ENCODE peak calls at places on chromosomes 12 and 14, in four cellular contexts. One of them, this sample, is unnamed.
A peak's percentile ranks its signal among the peaks of the same experiment; 100 is the strongest.

GRCh38 chr12:64468966-64469365 is 17.0 kb downstream of the TBK1 start:
- DNase-seq in IMR-90: no peak
- DNase-seq in testis: no peak
- DNase-seq in stomach: no peak
- DNase-seq in this sample: no peak

GRCh38 chr14:96281486-96281885 is 25.5 kb downstream of the BDKRB1 start:
- DNase-seq in stomach: no peak
- DNase-seq in testis: no peak
- DNase-seq in IMR-90: peak; percentile 17
- DNase-seq in this sample: no peak

GRCh38 chr12:62522984-62523383 is 56.4 kb downstream of the MON2 start:
- DNase-seq in IMR-90: peak; percentile 15
- DNase-seq in stomach: no peak
- DNase-seq in testis: no peak
- DNase-seq in this sample: no peak

GRCh38 chr12:108605000-108605689 is 7.3 kb upstream of the TMEM119 start:
- DNase-seq in testis: no peak
- DNase-seq in IMR-90: no peak
- DNase-seq in stomach: no peak
- DNase-seq in this sample: peak; percentile 83

GRCh38 chr12:109157986-109158385 is 41.6 kb downstream of the ACACB start:
- DNase-seq in testis: no peak
- DNase-seq in stomach: no peak
- DNase-seq in IMR-90: no peak
- DNase-seq in this sample: no peak

GRCh38 chr14:53683229-53683628 is 273.4 kb downstream of the BMP4 start:
- DNase-seq in stomach: no peak
- DNase-seq in IMR-90: no peak
- DNase-seq in testis: no peak
- DNase-seq in this sample: no peak

GRCh38 chr14:21924479-21924878 is 250.9 kb upstream of the OR4E1 start:
- DNase-seq in IMR-90: no peak
- DNase-seq in stomach: no peak
- DNase-seq in testis: no peak
- DNase-seq in this sample: no peak

GRCh38 chr12:104374071-104374470 is 70.5 kb downstream of the EID3 start:
- DNase-seq in stomach: no peak
- DNase-seq in IMR-90: no peak
- DNase-seq in testis: no peak
- DNase-seq in this sample: no peak

GRCh38 chr12:45215419-45216296 is at the start of gene ANO6:
- DNase-seq in IMR-90: peak; percentile 84
- DNase-seq in testis: peak; percentile 95
- DNase-seq in stomach: peak; percentile 89
- DNase-seq in this sample: peak; percentile 87

GRCh38 chr12:570237-570925 is 92.9 kb downstream of the NINJ2 start:
- DNase-seq in stomach: peak; percentile 77
- DNase-seq in testis: peak; percentile 75
- DNase-seq in IMR-90: peak; percentile 82
- DNase-seq in this sample: peak; percentile 92

GRCh38 chr14:103392106-103392505 is 6.9 kb downstream of the MARK3 start:
- DNase-seq in IMR-90: no peak
- DNase-seq in stomach: no peak
- DNase-seq in testis: no peak
- DNase-seq in this sample: no peak
- H3K4me1 ChIP-seq in IMR-90: peaks cover 19% of the 10 kb centered on the region
- H3K4me1 ChIP-seq in stomach: peaks cover 80% of the 10 kb centered on the region
- H3K4me1 ChIP-seq in testis: peaks cover 75% of the 10 kb centered on the region
- H3K4me1 ChIP-seq in this sample: peaks cover 30% of the 10 kb centered on the region

GRCh38 chr12:120286768-120287490 is 4.8 kb downstream of the RNU4-2 start:
- DNase-seq in testis: no peak
- DNase-seq in IMR-90: no peak
- DNase-seq in stomach: no peak
- DNase-seq in this sample: no peak

GRCh38 chr12:120290541-120291312 is 976 bp downstream of the RNU4-2 start:
- DNase-seq in stomach: peak; percentile 42
- DNase-seq in testis: peak; percentile 50
- DNase-seq in IMR-90: no peak
- DNase-seq in this sample: no peak

GRCh38 chr12:120292661-120293531 is at the start of gene RNU4-1:
- DNase-seq in IMR-90: peak; percentile 97
- DNase-seq in testis: peak; percentile 90
- DNase-seq in stomach: peak; percentile 78
- DNase-seq in this sample: peak; percentile 92

GRCh38 chr12:120287491-120287890 is 4.2 kb downstream of the RNU4-2 start:
- DNase-seq in testis: no peak
- DNase-seq in stomach: no peak
- DNase-seq in IMR-90: no peak
- DNase-seq in this sample: no peak

GRCh38 chr12:120292411-120292660 is 633 bp upstream of the RNU4-2 start:
- DNase-seq in stomach: peak; percentile 29
- DNase-seq in testis: no peak
- DNase-seq in IMR-90: no peak
- DNase-seq in this sample: no peak
- H3K27me3 ChIP-seq in stomach: no peaks in the 10 kb centered on the region
- H3K27me3 ChIP-seq in testis: no peaks in the 10 kb centered on the region
- H3K27me3 ChIP-seq in IMR-90: no peaks in the 10 kb centered on the region
- H3K27me3 ChIP-seq in this sample: no peaks in the 10 kb centered on the region

GRCh38 chr12:130128764-130129735 is 33.2 kb upstream of the FZD10 start:
- DNase-seq in stomach: no peak
- DNase-seq in IMR-90: no peak
- DNase-seq in testis: no peak
- DNase-seq in this sample: no peak
- H3K27ac ChIP-seq in stomach: no peak overlapping the region
- H3K27ac ChIP-seq in IMR-90: no peak overlapping the region
- H3K27ac ChIP-seq in testis: peak overlapping the region; percentile 61
- H3K27ac ChIP-seq in this sample: no peak overlapping the region

DNA sequence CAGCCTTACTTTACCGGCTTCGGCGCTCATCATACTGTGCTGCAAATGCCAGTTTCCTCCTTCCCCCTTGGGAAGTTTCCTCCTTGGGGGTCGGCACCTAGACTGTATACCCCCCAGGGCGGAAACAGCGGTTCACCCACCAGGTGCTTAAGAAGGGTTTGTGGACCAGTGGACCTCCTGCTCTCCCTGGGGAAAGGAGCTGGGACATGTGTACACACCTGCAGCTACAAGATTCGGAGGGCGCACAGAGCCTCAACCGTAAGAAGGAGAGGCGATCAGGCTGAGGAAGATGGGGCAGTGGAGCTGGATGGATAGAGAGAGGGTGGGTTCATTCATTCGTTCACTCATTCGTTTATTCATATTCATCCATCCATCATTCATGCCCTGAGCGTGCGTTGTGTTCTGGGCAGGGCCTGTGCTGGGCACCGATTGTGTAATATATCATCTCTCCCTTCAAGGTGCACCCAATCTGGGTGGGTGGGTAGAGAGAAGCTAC is 717 bp upstream of the ZNF839 start:
- DNase-seq in stomach: no peak
- DNase-seq in IMR-90: no peak
- DNase-seq in testis: no peak
- DNase-seq in this sample: no peak
- H3K4me1 ChIP-seq in stomach: peaks cover 21% of the 10 kb centered on the region
- H3K4me1 ChIP-seq in IMR-90: peaks cover 17% of the 10 kb centered on the region
- H3K4me1 ChIP-seq in testis: peaks cover 55% of the 10 kb centered on the region
- H3K4me1 ChIP-seq in this sample: peaks cover 27% of the 10 kb centered on the region